ENCODE peak calls at places on chromosome 5, in four cellular contexts. One of them, this sample, is unnamed.

GRCh38 chr5:102622244-102622643 is 123.4 kb upstream of the SLCO6A1 start:
- DNase-seq in HEK293T: no peak
- DNase-seq in K562: no peak
- DNase-seq in HepG2: no peak
- DNase-seq in this sample: no peak

GRCh38 chr5:65695162-65695755 is 26.6 kb downstream of the SGTB start:
- DNase-seq in K562: no peak
- DNase-seq in HepG2: no peak
- DNase-seq in HEK293T: no peak
- DNase-seq in this sample: no peak

GRCh38 chr5:143297756-143298155 is 105.7 kb downstream of the NR3C1 start:
- DNase-seq in HEK293T: no peak
- DNase-seq in HepG2: no peak
- DNase-seq in K562: no peak
- DNase-seq in this sample: no peak

GRCh38 chr5:170363671-170364070 is 25.5 kb downstream of the KCNMB1 start:
- DNase-seq in K562: no peak
- DNase-seq in HEK293T: no peak
- DNase-seq in HepG2: no peak
- DNase-seq in this sample: no peak

GRCh38 chr5:660491-661030 is 32.6 kb downstream of the TPPP start:
- DNase-seq in HEK293T: no peak
- DNase-seq in K562: no peak
- DNase-seq in HepG2: no peak
- DNase-seq in this sample: no peak

GRCh38 chr5:157976429-157976828 is 117.5 kb upstream of the CLINT1 start:
- DNase-seq in HepG2: no peak
- DNase-seq in HEK293T: no peak
- DNase-seq in K562: no peak
- DNase-seq in this sample: no peak

GRCh38 chr5:143606043-143606752 is 202.7 kb upstream of the NR3C1 start:
- DNase-seq in HepG2: no peak
- DNase-seq in HEK293T: no peak
- DNase-seq in K562: no peak
- DNase-seq in this sample: no peak

GRCh38 chr5:171770153-171770552 is 15.5 kb upstream of the SMIM23 start:
- DNase-seq in HepG2: no peak
- DNase-seq in K562: no peak
- DNase-seq in HEK293T: no peak
- DNase-seq in this sample: peak

GRCh38 chr5:40437452-40437861 is 242.3 kb upstream of the PTGER4 start:
- DNase-seq in HepG2: no peak
- DNase-seq in K562: no peak
- DNase-seq in HEK293T: no peak
- DNase-seq in this sample: no peak

GRCh38 chr5:14064841-14065240 is 78.3 kb upstream of the TRIO start:
- DNase-seq in HEK293T: no peak
- DNase-seq in HepG2: no peak
- DNase-seq in K562: no peak
- DNase-seq in this sample: no peak

GRCh38 chr5:172818081-172818480 is 16.0 kb upstream of the ERGIC1 start:
- DNase-seq in HEK293T: no peak
- DNase-seq in K562: no peak
- DNase-seq in HepG2: no peak
- DNase-seq in this sample: no peak

GRCh38 chr5:157888814-157889532 is 30.0 kb upstream of the CLINT1 start:
- DNase-seq in HEK293T: no peak
- DNase-seq in K562: no peak
- DNase-seq in HepG2: no peak
- DNase-seq in this sample: no peak

GRCh38 chr5:119453045-119453383 is 717 bp downstream of the HSD17B4 start:
- DNase-seq in HEK293T: no peak
- DNase-seq in HepG2: no peak
- DNase-seq in K562: peak
- DNase-seq in this sample: no peak

GRCh38 chr5:31113101-31113500 is 80.4 kb upstream of the CDH6 start:
- DNase-seq in HepG2: no peak
- DNase-seq in HEK293T: no peak
- DNase-seq in K562: no peak
- DNase-seq in this sample: no peak

GRCh38 chr5:54593809-54594208 is 76.2 kb downstream of the SNX18 start:
- DNase-seq in HepG2: no peak
- DNase-seq in K562: no peak
- DNase-seq in HEK293T: no peak
- DNase-seq in this sample: no peak

GRCh38 chr5:127228540-127229184 is 61.9 kb upstream of the MEGF10 start:
- DNase-seq in K562: peak
- DNase-seq in HepG2: no peak
- DNase-seq in HEK293T: no peak
- DNase-seq in this sample: peak

GRCh38 chr5:127231118-127231517 is 59.5 kb upstream of the MEGF10 start:
- DNase-seq in K562: no peak
- DNase-seq in HEK293T: no peak
- DNase-seq in HepG2: no peak
- DNase-seq in this sample: no peak

GRCh38 chr5:127229185-127229889 is 61.3 kb upstream of the MEGF10 start:
- DNase-seq in K562: peak
- DNase-seq in HEK293T: no peak
- DNase-seq in HepG2: no peak
- DNase-seq in this sample: peak

GRCh38 chr5:127233590-127233989 is 57.0 kb upstream of the MEGF10 start:
- DNase-seq in HEK293T: no peak
- DNase-seq in HepG2: no peak
- DNase-seq in K562: no peak
- DNase-seq in this sample: no peak

DNA sequence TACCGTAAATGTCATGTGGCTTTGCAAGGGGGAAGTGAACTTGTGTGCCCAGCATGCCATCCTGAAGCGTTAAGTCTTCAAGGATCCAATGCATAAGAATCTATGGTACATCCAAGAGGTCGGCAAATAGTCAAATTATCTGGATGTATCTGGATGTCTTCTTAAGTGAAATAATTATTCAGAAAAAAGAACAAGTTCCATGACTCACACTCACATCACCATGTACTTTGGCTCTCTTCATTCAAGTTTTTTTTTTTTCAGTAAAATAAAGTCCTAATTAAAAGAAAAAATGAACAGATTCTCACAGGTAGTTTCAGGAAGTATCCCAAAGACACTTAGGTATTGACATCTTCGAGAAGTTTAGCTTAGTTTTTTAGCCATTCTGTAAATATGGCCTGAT is 62.7 kb upstream of the MEGF10 start:
- DNase-seq in HepG2: no peak
- DNase-seq in HEK293T: no peak
- DNase-seq in K562: no peak
- DNase-seq in this sample: no peak
- TF ChIP-seq ELF4 in HepG2: no peak
- TF ChIP-seq ELF4 in HEK293T: no peak
- TF ChIP-seq ELF4 in K562: no peak
- TF ChIP-seq ELF4 in this sample: no peak

GRCh38 chr5:118397231-118397630 is 591.1 kb downstream of the DTWD2 start:
- DNase-seq in HEK293T: no peak
- DNase-seq in HepG2: no peak
- DNase-seq in K562: no peak
- DNase-seq in this sample: no peak
- TF ChIP-seq ELF4 in HEK293T: no peak
- TF ChIP-seq ELF4 in HepG2: no peak
- TF ChIP-seq ELF4 in K562: no peak
- TF ChIP-seq ELF4 in this sample: no peak

DNA sequence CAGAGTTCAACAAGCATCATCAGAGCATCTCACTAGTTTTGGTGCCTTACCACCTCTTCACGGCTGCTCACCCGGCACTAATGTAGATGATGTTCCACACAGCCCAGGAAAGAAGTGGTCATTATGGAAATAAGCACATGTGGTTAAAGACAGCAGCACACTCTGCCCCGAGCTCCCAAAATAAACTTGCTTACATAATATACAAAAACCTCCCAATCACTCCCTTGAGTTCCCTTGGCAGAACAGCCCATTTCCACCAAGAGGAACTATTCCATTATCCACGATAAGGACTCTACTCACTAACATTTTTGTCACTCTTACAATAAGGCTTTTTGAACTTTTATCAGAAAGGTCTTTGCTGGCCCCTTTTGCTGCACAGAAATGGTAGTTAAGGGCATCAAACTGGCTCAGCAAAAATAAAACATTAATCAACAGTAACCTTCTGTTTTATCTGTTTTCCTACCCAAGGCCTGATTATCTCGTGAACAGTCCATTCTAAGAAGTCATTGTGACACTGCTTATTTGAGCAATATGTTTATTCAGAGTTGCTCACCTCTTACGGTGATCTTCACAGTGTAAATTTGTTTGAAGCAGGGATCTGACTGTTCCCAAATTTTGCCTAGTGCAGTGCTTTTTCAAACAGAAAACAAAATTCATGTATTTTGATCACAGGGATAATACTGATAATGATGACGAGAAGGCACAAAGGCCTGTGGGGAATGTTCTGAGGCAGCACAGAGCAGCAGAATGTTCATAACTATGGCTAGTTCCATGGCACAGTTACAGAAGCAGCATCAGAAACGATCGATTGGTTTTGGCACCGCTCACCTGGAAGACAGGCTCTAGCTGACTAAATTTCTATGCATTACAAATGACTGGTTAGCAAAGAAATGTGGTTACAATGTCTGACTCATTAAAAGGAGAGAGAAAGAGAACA is 399.8 kb upstream of the PIK3R1 start:
- DNase-seq in HEK293T: no peak
- DNase-seq in K562: peak
- DNase-seq in HepG2: peak
- DNase-seq in this sample: no peak
- TF ChIP-seq ELF4 in HEK293T: no peak
- TF ChIP-seq ELF4 in K562: no peak
- TF ChIP-seq ELF4 in HepG2: peak
- TF ChIP-seq ELF4 in this sample: no peak

GRCh38 chr5:164818440-164818839 is 1313.0 kb downstream of the MAT2B start:
- DNase-seq in HEK293T: no peak
- DNase-seq in K562: no peak
- DNase-seq in HepG2: no peak
- DNase-seq in this sample: no peak
- TF ChIP-seq ELF4 in HEK293T: no peak
- TF ChIP-seq ELF4 in K562: no peak
- TF ChIP-seq ELF4 in HepG2: no peak
- TF ChIP-seq ELF4 in this sample: no peak

GRCh38 chr5:154627711-154628678 is 127.2 kb upstream of the LARP1 start:
- DNase-seq in HepG2: no peak
- DNase-seq in K562: no peak
- DNase-seq in HEK293T: peak
- DNase-seq in this sample: no peak
- TF ChIP-seq ELF4 in HepG2: no peak
- TF ChIP-seq ELF4 in K562: no peak
- TF ChIP-seq ELF4 in HEK293T: no peak
- TF ChIP-seq ELF4 in this sample: no peak

GRCh38 chr5:105544300-105544699 is 1981.7 kb upstream of the NUDT12 start:
- DNase-seq in HEK293T: no peak
- DNase-seq in HepG2: no peak
- DNase-seq in K562: no peak
- DNase-seq in this sample: no peak
- TF ChIP-seq ELF4 in HEK293T: no peak
- TF ChIP-seq ELF4 in HepG2: no peak
- TF ChIP-seq ELF4 in K562: no peak
- TF ChIP-seq ELF4 in this sample: no peak

DNA sequence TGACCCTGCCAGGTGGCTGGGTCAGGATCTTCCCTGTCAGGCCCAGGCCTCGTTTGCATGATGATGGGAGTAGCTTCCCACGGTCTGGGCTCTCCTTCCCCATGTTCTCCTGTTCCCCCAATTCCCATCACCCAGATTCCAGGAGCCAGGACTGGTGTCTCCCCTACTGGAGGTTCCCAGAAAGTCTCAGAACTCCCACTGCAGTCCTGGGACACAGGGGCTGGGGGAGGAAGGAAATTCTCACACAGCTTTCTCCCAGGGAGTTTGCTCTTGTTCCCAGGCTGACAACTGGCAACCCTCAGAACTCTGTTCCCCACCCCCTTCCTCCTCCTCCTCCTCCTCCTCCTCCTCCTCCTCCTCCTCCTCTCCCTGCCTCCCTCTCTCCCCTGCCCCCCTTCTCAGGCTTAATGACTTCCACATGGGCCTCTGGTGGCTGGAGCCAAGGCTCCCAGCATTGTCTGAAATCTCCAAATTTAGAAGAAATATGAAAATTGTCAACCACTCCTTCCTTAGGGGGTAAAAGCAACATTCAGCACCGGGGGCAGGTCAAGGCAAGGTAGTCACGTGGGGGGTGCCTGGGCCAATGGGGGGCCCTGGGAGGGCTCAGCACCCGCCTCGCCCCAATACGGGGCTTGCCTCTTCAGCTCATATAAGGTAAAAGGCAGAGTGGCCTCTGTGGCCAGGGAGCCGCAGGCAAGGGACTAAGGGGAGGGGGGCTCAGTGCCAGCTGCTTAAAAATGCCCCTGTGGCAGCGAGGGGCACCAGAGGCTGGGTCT is 27.3 kb upstream of the IL17B start:
- DNase-seq in HEK293T: no peak
- DNase-seq in K562: no peak
- DNase-seq in HepG2: no peak
- DNase-seq in this sample: peak
- TF ChIP-seq ELF4 in HEK293T: no peak
- TF ChIP-seq ELF4 in K562: no peak
- TF ChIP-seq ELF4 in HepG2: no peak
- TF ChIP-seq ELF4 in this sample: no peak